ENCODE peak calls at places on chromosome 7, in seven cellular contexts. Q, C, W, U, M, A and X are unnamed samples.

GRCh38 chr7:108135446-108136190 is 5.5 kb upstream of the LAMB4 start:
- DNase-seq in Q (no peak), C (no peak), W (no peak), U (no peak), M (no peak), A (no peak), X (no peak)

GRCh38 chr7:47811632-47812380 is 136.5 kb downstream of the PKD1L1 start:
- DNase-seq in Q (no peak), C (no peak), W (no peak), U (no peak), M (no peak), A (no peak), X (no peak)

GRCh38 chr7:39465055-39465929 is 100.9 kb upstream of the YAE1 start:
- DNase-seq in Q (peak), C (peak), W (peak), U (peak), M (no peak), A (peak), X (no peak)

GRCh38 chr7:90661290-90662151 is 65.4 kb downstream of the CDK14 start:
- DNase-seq in Q (no peak), C (peak), W (peak), U (no peak), M (no peak), A (no peak), X (no peak)

GRCh38 chr7:153444591-153444990 is 607.6 kb upstream of the DPP6 start:
- DNase-seq in Q (no peak), C (no peak), W (no peak), U (no peak), M (no peak), A (no peak), X (no peak)

GRCh38 chr7:111329367-111330234 is 232.7 kb downstream of the IMMP2L start:
- DNase-seq in Q (no peak), C (peak), W (no peak), U (no peak), M (no peak), A (no peak), X (no peak)

GRCh38 chr7:102284891-102285540 is 1.7 kb upstream of the SH2B2 start:
- DNase-seq in Q (no peak), C (no peak), W (no peak), U (no peak), M (no peak), A (no peak), X (no peak)

GRCh38 chr7:159030490-159031134 is 114.1 kb downstream of the VIPR2 start:
- DNase-seq in Q (no peak), C (peak), W (no peak), U (peak), M (no peak), A (peak), X (no peak)

GRCh38 chr7:150631866-150632864 is at the start of gene GIMAP6:
- DNase-seq in Q (no peak), C (no peak), W (no peak), U (no peak), M (no peak), A (no peak), X (no peak)

GRCh38 chr7:138943061-138943460 is 38.1 kb downstream of the KIAA1549 start:
- DNase-seq in Q (no peak), C (no peak), W (no peak), U (no peak), M (no peak), A (no peak), X (no peak)

GRCh38 chr7:142629588-142630260 is 119.5 kb upstream of the PRSS1 start:
- DNase-seq in Q (no peak), C (no peak), W (peak), U (no peak), M (no peak), A (no peak), X (no peak)

GRCh38 chr7:69373171-69374035 is 224.9 kb upstream of the AUTS2 start:
- DNase-seq in Q (no peak), C (no peak), W (peak), U (peak), M (no peak), A (no peak), X (no peak)

GRCh38 chr7:148142660-148143248 is 447.8 kb upstream of the C7orf33 start:
- DNase-seq in Q (no peak), C (peak), W (peak), U (no peak), M (no peak), A (peak), X (peak)

GRCh38 chr7:140774371-140774770 is 77.9 kb downstream of the NDUFB2 start:
- DNase-seq in Q (no peak), C (no peak), W (no peak), U (no peak), M (no peak), A (no peak), X (no peak)

GRCh38 chr7:137538361-137538762 is 194.8 kb upstream of the PTN start:
- DNase-seq in Q (no peak), C (no peak), W (peak), U (no peak), M (no peak), A (no peak), X (no peak)

GRCh38 chr7:74051629-74052410 is 23.8 kb downstream of the ELN start:
- DNase-seq in Q (no peak), C (peak), W (no peak), U (no peak), M (no peak), A (no peak), X (no peak)

GRCh38 chr7:148581685-148582084 is 8.9 kb upstream of the C7orf33 start:
- DNase-seq in Q (no peak), C (no peak), W (no peak), U (no peak), M (no peak), A (no peak), X (no peak)

GRCh38 chr7:106840342-106840741 is 24.7 kb upstream of the PIK3CG start:
- DNase-seq in Q (no peak), C (peak), W (peak), U (no peak), M (no peak), A (no peak), X (peak)

GRCh38 chr7:44447874-44448425 is 42.5 kb downstream of the NUDCD3 start:
- DNase-seq in Q (no peak), C (no peak), W (no peak), U (no peak), M (no peak), A (no peak), X (no peak)

GRCh38 chr7:33093266-33093665 is 15.9 kb downstream of the RP9 start:
- DNase-seq in Q (no peak), C (no peak), W (no peak), U (no peak), M (no peak), A (no peak), X (no peak)

GRCh38 chr7:21507627-21508343 is 35.1 kb upstream of the DNAH11 start:
- DNase-seq in Q (peak), C (peak), W (peak), U (no peak), M (no peak), A (no peak), X (no peak)

GRCh38 chr7:81075150-81075549 is 156.3 kb upstream of the SEMA3C start:
- DNase-seq in Q (no peak), C (no peak), W (peak), U (no peak), M (no peak), A (no peak), X (no peak)

GRCh38 chr7:40057292-40057691 is 77.1 kb downstream of the MPLKIP start:
- DNase-seq in Q (no peak), C (no peak), W (peak), U (no peak), M (no peak), A (peak), X (no peak)

GRCh38 chr7:19107392-19108147 is 9.9 kb downstream of the TWIST1 start:
- DNase-seq in Q (no peak), C (peak), W (peak), U (peak), M (no peak), A (peak), X (no peak)

GRCh38 chr7:155543926-155544325 is 2.4 kb downstream of the CNPY1 start:
- DNase-seq in Q (no peak), C (no peak), W (no peak), U (no peak), M (no peak), A (no peak), X (no peak)